ENCODE peak calls at places on chromosomes 1 and 21, in five cellular contexts. P is H1, R is activated gamma-delta T cell treated with Interleukin-2 at 50 U/mL for 16 hours, V is T-helper 2 cell, A is choroid plexus epithelial cell. S is an unnamed sample.

GRCh38 chr1:245463392-245464165 is 308.8 kb downstream of the KIF26B start:
- DNase-seq in P (no peak), R (no peak), V (no peak), A (no peak), S (no peak)

GRCh38 chr1:56336972-56337371 is 242.4 kb downstream of the PLPP3 start:
- DNase-seq in P (no peak), R (no peak), V (no peak), A (no peak), S (no peak)

GRCh38 chr1:228980232-228980969 is 245.1 kb downstream of the RHOU start:
- DNase-seq in P (no peak), R (no peak), V (no peak), A (no peak), S (no peak)

GRCh38 chr21:37436180-37436579 is 69.6 kb downstream of the DYRK1A start:
- DNase-seq in P (no peak), R (no peak), V (no peak), A (no peak), S (no peak)

GRCh38 chr1:47568763-47569162 is 130.9 kb downstream of the FOXD2 start:
- DNase-seq in P (no peak), R (no peak), V (no peak), A (no peak), S (peak; percentile 63)

GRCh38 chr1:101148987-101149386 is 87.8 kb upstream of the S1PR1 start:
- DNase-seq in P (no peak), R (no peak), V (no peak), A (peak; percentile 57), S (peak; percentile 41)

GRCh38 chr1:42735056-42735455 is 5.0 kb downstream of the CLDN19 start:
- DNase-seq in P (no peak), R (no peak), V (no peak), A (no peak), S (no peak)

GRCh38 chr1:221699582-221700519 is 42.0 kb downstream of the DUSP10 start:
- DNase-seq in P (no peak), R (no peak), V (no peak), A (peak; percentile 57), S (no peak)

GRCh38 chr1:113928129-113928949 is 785 bp upstream of the HIPK1 start:
- DNase-seq in P (no peak), R (no peak), V (no peak), A (peak; percentile 38), S (no peak)

GRCh38 chr21:35528109-35529042 is 479.3 kb upstream of the RUNX1 start:
- DNase-seq in P (no peak), R (peak; percentile 28), V (peak; percentile 9), A (peak; percentile 19), S (peak; percentile 80)

GRCh38 chr21:28215214-28215954 is 777.3 kb downstream of the LTN1 start:
- DNase-seq in P (no peak), R (no peak), V (no peak), A (peak; percentile 76), S (no peak)

GRCh38 chr1:217921126-217921900 is 290.2 kb downstream of the SPATA17 start:
- DNase-seq in P (no peak), R (no peak), V (no peak), A (no peak), S (no peak)

GRCh38 chr1:16189921-16190499 is 22.4 kb downstream of the ARHGEF19 start:
- DNase-seq in P (no peak), R (no peak), V (no peak), A (no peak), S (no peak)

GRCh38 chr1:39892611-39893595 is 8.8 kb downstream of the MYCL start:
- DNase-seq in P (no peak), R (no peak), V (no peak), A (peak; percentile 82), S (peak; percentile 37)

GRCh38 chr1:181057079-181057478 is 23.3 kb downstream of the MR1 start:
- DNase-seq in P (no peak), R (no peak), V (no peak), A (no peak), S (no peak)

GRCh38 chr1:87682565-87682964 is 353.9 kb downstream of the LMO4 start:
- DNase-seq in P (no peak), R (no peak), V (no peak), A (no peak), S (no peak)

GRCh38 chr1:3899776-3900149 is 309 bp downstream of the C1orf174 start:
- DNase-seq in P (no peak), R (no peak), V (no peak), A (no peak), S (peak; percentile 31)

GRCh38 chr1:247407180-247407616 is 8.8 kb upstream of the NLRP3 start:
- DNase-seq in P (no peak), R (peak; percentile 61), V (no peak), A (no peak), S (peak; percentile 85)

GRCh38 chr1:19676438-19676922 is 11.8 kb downstream of the HTR6 start:
- DNase-seq in P (peak; percentile 82), R (no peak), V (no peak), A (peak; percentile 60), S (no peak)

S was measured in upper lobe of left lung.